ENCODE peak calls at places on chromosomes 13 and 19, in six cellular contexts. One of them, this sample, is unnamed.

GRCh38 chr13:91136806-91137205 is 210.7 kb upstream of the MIR17HG start:
- DNase-seq in ovary: no peak
- DNase-seq in NCI-H1092: no peak
- DNase-seq in fibroblast of mammary gland: no peak
- DNase-seq in activated T-helper 9 cell treated with anti-CD3 and anti-CD28 coated beads, Interleukin-2, amount 50 U/mL, for 16 hours: no peak
- DNase-seq in stimulated activated CD8-positive, alpha-beta memory T cell treated with anti-CD3 and anti-CD28 coated beads, Interleukin-7, amount 100 ng/mL, for 1 hour: no peak
- DNase-seq in this sample: no peak

GRCh38 chr19:42596391-42597071 is 1.8 kb upstream of the CEACAM8 start:
- DNase-seq in ovary: no peak
- DNase-seq in NCI-H1092: no peak
- DNase-seq in fibroblast of mammary gland: peak
- DNase-seq in activated T-helper 9 cell treated with anti-CD3 and anti-CD28 coated beads, Interleukin-2, amount 50 U/mL, for 16 hours: peak
- DNase-seq in stimulated activated CD8-positive, alpha-beta memory T cell treated with anti-CD3 and anti-CD28 coated beads, Interleukin-7, amount 100 ng/mL, for 1 hour: peak
- DNase-seq in this sample: peak

GRCh38 chr13:30871713-30872029 is 34.4 kb upstream of the MEDAG start:
- DNase-seq in ovary: no peak
- DNase-seq in NCI-H1092: no peak
- DNase-seq in fibroblast of mammary gland: no peak
- DNase-seq in activated T-helper 9 cell treated with anti-CD3 and anti-CD28 coated beads, Interleukin-2, amount 50 U/mL, for 16 hours: no peak
- DNase-seq in stimulated activated CD8-positive, alpha-beta memory T cell treated with anti-CD3 and anti-CD28 coated beads, Interleukin-7, amount 100 ng/mL, for 1 hour: no peak
- DNase-seq in this sample: no peak

GRCh38 chr13:32314968-32315254 is 252 bp downstream of the ZAR1L start:
- DNase-seq in ovary: no peak
- DNase-seq in NCI-H1092: no peak
- DNase-seq in fibroblast of mammary gland: peak
- DNase-seq in activated T-helper 9 cell treated with anti-CD3 and anti-CD28 coated beads, Interleukin-2, amount 50 U/mL, for 16 hours: peak
- DNase-seq in stimulated activated CD8-positive, alpha-beta memory T cell treated with anti-CD3 and anti-CD28 coated beads, Interleukin-7, amount 100 ng/mL, for 1 hour: peak
- DNase-seq in this sample: peak

GRCh38 chr19:11577451-11578341 is at the start of gene ACP5:
- DNase-seq in ovary: peak
- DNase-seq in NCI-H1092: no peak
- DNase-seq in fibroblast of mammary gland: peak
- DNase-seq in activated T-helper 9 cell treated with anti-CD3 and anti-CD28 coated beads, Interleukin-2, amount 50 U/mL, for 16 hours: no peak
- DNase-seq in stimulated activated CD8-positive, alpha-beta memory T cell treated with anti-CD3 and anti-CD28 coated beads, Interleukin-7, amount 100 ng/mL, for 1 hour: no peak
- DNase-seq in this sample: no peak

GRCh38 chr13:35953537-35954206 is 177.5 kb downstream of the DCLK1 start:
- DNase-seq in ovary: peak
- DNase-seq in NCI-H1092: peak
- DNase-seq in fibroblast of mammary gland: peak
- DNase-seq in activated T-helper 9 cell treated with anti-CD3 and anti-CD28 coated beads, Interleukin-2, amount 50 U/mL, for 16 hours: no peak
- DNase-seq in stimulated activated CD8-positive, alpha-beta memory T cell treated with anti-CD3 and anti-CD28 coated beads, Interleukin-7, amount 100 ng/mL, for 1 hour: no peak
- DNase-seq in this sample: no peak

GRCh38 chr19:29260477-29261317 is 47.7 kb upstream of the UQCRFS1 start:
- DNase-seq in ovary: no peak
- DNase-seq in NCI-H1092: no peak
- DNase-seq in fibroblast of mammary gland: peak
- DNase-seq in activated T-helper 9 cell treated with anti-CD3 and anti-CD28 coated beads, Interleukin-2, amount 50 U/mL, for 16 hours: no peak
- DNase-seq in stimulated activated CD8-positive, alpha-beta memory T cell treated with anti-CD3 and anti-CD28 coated beads, Interleukin-7, amount 100 ng/mL, for 1 hour: no peak
- DNase-seq in this sample: no peak

GRCh38 chr19:39997595-39998216 is 846 bp downstream of the ZNF546 start:
- DNase-seq in ovary: no peak
- DNase-seq in NCI-H1092: no peak
- DNase-seq in fibroblast of mammary gland: peak
- DNase-seq in activated T-helper 9 cell treated with anti-CD3 and anti-CD28 coated beads, Interleukin-2, amount 50 U/mL, for 16 hours: no peak
- DNase-seq in stimulated activated CD8-positive, alpha-beta memory T cell treated with anti-CD3 and anti-CD28 coated beads, Interleukin-7, amount 100 ng/mL, for 1 hour: no peak
- DNase-seq in this sample: no peak

GRCh38 chr13:30404207-30404606 is 18.1 kb upstream of the UBE2L5 start:
- DNase-seq in ovary: no peak
- DNase-seq in NCI-H1092: no peak
- DNase-seq in fibroblast of mammary gland: peak
- DNase-seq in activated T-helper 9 cell treated with anti-CD3 and anti-CD28 coated beads, Interleukin-2, amount 50 U/mL, for 16 hours: no peak
- DNase-seq in stimulated activated CD8-positive, alpha-beta memory T cell treated with anti-CD3 and anti-CD28 coated beads, Interleukin-7, amount 100 ng/mL, for 1 hour: no peak
- DNase-seq in this sample: no peak

GRCh38 chr19:37698216-37698615 is 21.3 kb downstream of the ZNF607 start:
- DNase-seq in ovary: no peak
- DNase-seq in NCI-H1092: no peak
- DNase-seq in fibroblast of mammary gland: no peak
- DNase-seq in activated T-helper 9 cell treated with anti-CD3 and anti-CD28 coated beads, Interleukin-2, amount 50 U/mL, for 16 hours: no peak
- DNase-seq in stimulated activated CD8-positive, alpha-beta memory T cell treated with anti-CD3 and anti-CD28 coated beads, Interleukin-7, amount 100 ng/mL, for 1 hour: no peak
- DNase-seq in this sample: no peak